ENCODE peak calls at places on chromosome 19, in eight cellular contexts. One of them, this sample, is unnamed.

GRCh38 chr19:11745871-11746270 is 7.1 kb upstream of the ZNF823 start:
- DNase-seq in right atrium auricular region: no peak
- DNase-seq in breast epithelium: no peak
- DNase-seq in HFFc6: no peak
- DNase-seq in spleen: no peak
- DNase-seq in left ventricle myocardium inferior: no peak
- DNase-seq in AG04449: no peak
- DNase-seq in Peyer's patch: no peak
- DNase-seq in this sample: no peak

GRCh38 chr19:18737337-18737953 is 53.7 kb downstream of the COMP start:
- DNase-seq in right atrium auricular region: no peak
- DNase-seq in breast epithelium: no peak
- DNase-seq in HFFc6: no peak
- DNase-seq in spleen: no peak
- DNase-seq in left ventricle myocardium inferior: no peak
- DNase-seq in AG04449: no peak
- DNase-seq in Peyer's patch: no peak
- DNase-seq in this sample: no peak

GRCh38 chr19:39680593-39680992 is 23.7 kb upstream of the LGALS14 start:
- DNase-seq in right atrium auricular region: no peak
- DNase-seq in breast epithelium: no peak
- DNase-seq in HFFc6: no peak
- DNase-seq in spleen: no peak
- DNase-seq in left ventricle myocardium inferior: no peak
- DNase-seq in AG04449: no peak
- DNase-seq in Peyer's patch: no peak
- DNase-seq in this sample: no peak

GRCh38 chr19:33683881-33684549 is 62.3 kb downstream of the CHST8 start:
- DNase-seq in right atrium auricular region: no peak
- DNase-seq in breast epithelium: no peak
- DNase-seq in HFFc6: peak; percentile 10
- DNase-seq in spleen: peak; percentile 76
- DNase-seq in left ventricle myocardium inferior: no peak
- DNase-seq in AG04449: no peak
- DNase-seq in Peyer's patch: no peak
- DNase-seq in this sample: no peak

GRCh38 chr19:45790942-45791341 is 1.7 kb downstream of the DMWD start:
- DNase-seq in right atrium auricular region: no peak
- DNase-seq in breast epithelium: no peak
- DNase-seq in HFFc6: no peak
- DNase-seq in spleen: peak; percentile 80
- DNase-seq in left ventricle myocardium inferior: no peak
- DNase-seq in AG04449: no peak
- DNase-seq in Peyer's patch: peak; percentile 61
- DNase-seq in this sample: no peak

GRCh38 chr19:56671613-56671994 is at the start of gene ZNF835:
- DNase-seq in right atrium auricular region: peak; percentile 93
- DNase-seq in breast epithelium: peak; percentile 77
- DNase-seq in HFFc6: no peak
- DNase-seq in spleen: peak; percentile 94
- DNase-seq in left ventricle myocardium inferior: peak; percentile 97
- DNase-seq in AG04449: no peak
- DNase-seq in Peyer's patch: peak; percentile 96
- DNase-seq in this sample: no peak

GRCh38 chr19:33280351-33280921 is 21.9 kb downstream of the CEBPA start:
- DNase-seq in right atrium auricular region: no peak
- DNase-seq in breast epithelium: no peak
- DNase-seq in HFFc6: no peak
- DNase-seq in spleen: no peak
- DNase-seq in left ventricle myocardium inferior: no peak
- DNase-seq in AG04449: no peak
- DNase-seq in Peyer's patch: no peak
- DNase-seq in this sample: no peak

GRCh38 chr19:17555929-17556813 is 722 bp downstream of the COLGALT1 start:
- DNase-seq in right atrium auricular region: peak; percentile 75
- DNase-seq in breast epithelium: no peak
- DNase-seq in HFFc6: peak; percentile 14
- DNase-seq in spleen: peak; percentile 90
- DNase-seq in left ventricle myocardium inferior: peak; percentile 70
- DNase-seq in AG04449: no peak
- DNase-seq in Peyer's patch: peak; percentile 83
- DNase-seq in this sample: no peak

DNA sequence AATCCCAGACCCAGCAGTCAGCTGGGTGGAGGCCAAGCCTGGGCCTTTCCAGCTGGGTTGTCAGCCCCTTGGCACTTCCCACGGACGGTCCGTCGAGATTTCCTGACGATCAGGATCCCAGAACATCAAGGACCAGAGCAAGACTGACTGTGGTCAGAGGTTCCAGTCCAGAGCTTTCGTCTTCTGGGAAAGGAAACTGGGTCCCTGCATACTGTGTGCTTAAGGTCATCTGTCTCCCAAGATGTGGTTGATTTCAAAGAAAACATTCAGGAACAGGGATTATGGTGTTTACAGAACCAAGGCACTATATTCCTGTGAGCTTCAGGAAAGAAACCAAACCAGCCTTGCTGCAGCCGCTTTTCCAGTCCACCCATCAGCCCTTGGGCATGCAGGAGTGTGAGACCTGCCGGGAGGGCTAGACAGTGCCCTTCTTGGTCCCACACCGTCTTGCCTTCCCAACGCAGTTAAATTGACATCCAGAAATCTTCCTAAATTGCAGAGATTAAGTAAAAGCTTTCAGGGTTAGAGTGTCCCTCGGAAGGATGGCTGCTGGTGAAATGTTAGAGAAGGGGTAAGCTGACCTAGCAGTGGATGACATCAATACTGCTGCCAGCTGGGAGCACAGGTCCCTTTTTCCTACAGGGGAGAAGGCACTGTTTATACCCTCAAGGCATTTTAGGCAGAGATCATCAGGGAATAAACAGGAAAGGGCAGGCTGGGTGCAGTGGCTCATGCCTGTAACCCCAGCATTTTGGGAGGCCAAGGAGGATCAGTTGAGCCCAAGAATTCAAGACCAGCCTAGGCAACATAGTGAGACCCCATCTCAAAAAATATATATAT is 5.0 kb upstream of the C19orf33 start:
- DNase-seq in right atrium auricular region: no peak
- DNase-seq in breast epithelium: no peak
- DNase-seq in HFFc6: no peak
- DNase-seq in spleen: no peak
- DNase-seq in left ventricle myocardium inferior: no peak
- DNase-seq in AG04449: no peak
- DNase-seq in Peyer's patch: no peak
- DNase-seq in this sample: no peak
- TF ChIP-seq CTCF in right atrium auricular region: no peak
- TF ChIP-seq CTCF in breast epithelium: no peak
- TF ChIP-seq CTCF in HFFc6: no peak
- TF ChIP-seq CTCF in spleen: no peak
- TF ChIP-seq CTCF in left ventricle myocardium inferior: no peak
- TF ChIP-seq CTCF in AG04449: no peak
- TF ChIP-seq CTCF in Peyer's patch: no peak
- TF ChIP-seq CTCF in this sample: no peak

GRCh38 chr19:35407619-35408018 is 36.8 kb downstream of the GPR42 start:
- DNase-seq in right atrium auricular region: no peak
- DNase-seq in breast epithelium: no peak
- DNase-seq in HFFc6: no peak
- DNase-seq in spleen: no peak
- DNase-seq in left ventricle myocardium inferior: no peak
- DNase-seq in AG04449: no peak
- DNase-seq in Peyer's patch: peak; percentile 13
- DNase-seq in this sample: no peak

GRCh38 chr19:35409191-35409590 is 38.3 kb downstream of the GPR42 start:
- DNase-seq in right atrium auricular region: no peak
- DNase-seq in breast epithelium: no peak
- DNase-seq in HFFc6: no peak
- DNase-seq in spleen: no peak
- DNase-seq in left ventricle myocardium inferior: no peak
- DNase-seq in AG04449: no peak
- DNase-seq in Peyer's patch: peak; percentile 33
- DNase-seq in this sample: no peak

GRCh38 chr19:35410487-35410886 is 37.6 kb upstream of the FFAR2 start:
- DNase-seq in right atrium auricular region: no peak
- DNase-seq in breast epithelium: no peak
- DNase-seq in HFFc6: no peak
- DNase-seq in spleen: no peak
- DNase-seq in left ventricle myocardium inferior: no peak
- DNase-seq in AG04449: no peak
- DNase-seq in Peyer's patch: no peak
- DNase-seq in this sample: no peak

GRCh38 chr19:35404879-35405622 is 34.2 kb downstream of the GPR42 start:
- DNase-seq in right atrium auricular region: no peak
- DNase-seq in breast epithelium: peak; percentile 30
- DNase-seq in HFFc6: peak; percentile 96
- DNase-seq in spleen: no peak
- DNase-seq in left ventricle myocardium inferior: no peak
- DNase-seq in AG04449: peak; percentile 40
- DNase-seq in Peyer's patch: peak; percentile 63
- DNase-seq in this sample: no peak

DNA sequence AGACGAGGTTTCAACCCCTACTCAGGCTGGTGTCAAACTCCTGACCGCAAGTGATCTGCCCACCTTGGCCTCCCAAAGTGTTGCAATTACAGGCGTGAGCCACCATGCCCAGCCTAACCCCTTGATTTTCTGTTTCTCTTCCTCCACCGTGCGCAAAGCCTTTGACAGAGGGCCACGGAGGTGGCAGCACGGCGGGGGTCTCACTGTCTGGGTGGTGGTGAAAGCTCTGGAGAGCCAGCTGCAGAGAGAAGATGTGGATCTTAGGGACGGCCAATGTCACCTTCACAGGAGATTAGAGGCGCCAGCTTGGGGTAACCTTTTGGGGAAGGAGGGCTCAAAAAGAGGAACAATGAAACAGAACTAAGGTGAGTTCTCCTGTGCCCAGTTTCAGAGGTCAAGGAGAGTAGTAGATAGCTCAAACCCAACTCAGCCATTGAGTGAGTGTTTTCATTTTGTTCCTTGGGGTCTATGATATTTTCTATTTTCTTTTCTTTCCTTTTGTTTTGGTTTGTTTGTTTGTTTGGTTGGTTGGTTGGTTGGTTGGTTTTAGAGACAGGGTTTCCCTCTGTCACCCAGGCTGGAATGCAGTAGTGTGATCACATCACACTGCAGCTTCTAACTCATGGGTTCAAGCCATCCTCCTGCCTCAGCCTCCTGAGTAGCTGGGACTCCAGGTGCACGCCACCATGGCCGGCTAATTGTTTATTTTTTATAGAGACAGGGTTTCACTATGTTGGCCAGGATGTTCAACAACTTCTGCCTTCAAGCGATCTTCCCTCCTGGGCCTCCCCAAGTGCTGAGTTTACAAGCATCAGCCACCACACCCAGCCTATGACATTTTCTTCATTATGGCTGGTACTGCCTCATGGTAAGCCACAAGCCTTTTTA is 37.7 kb downstream of the GPR42 start:
- DNase-seq in right atrium auricular region: no peak
- DNase-seq in breast epithelium: no peak
- DNase-seq in HFFc6: no peak
- DNase-seq in spleen: no peak
- DNase-seq in left ventricle myocardium inferior: no peak
- DNase-seq in AG04449: no peak
- DNase-seq in Peyer's patch: peak; percentile 41
- DNase-seq in this sample: no peak
- TF ChIP-seq CTCF in right atrium auricular region: no peak
- TF ChIP-seq CTCF in breast epithelium: no peak
- TF ChIP-seq CTCF in HFFc6: no peak
- TF ChIP-seq CTCF in spleen: no peak
- TF ChIP-seq CTCF in left ventricle myocardium inferior: no peak
- TF ChIP-seq CTCF in AG04449: no peak
- TF ChIP-seq CTCF in Peyer's patch: no peak
- TF ChIP-seq CTCF in this sample: no peak

DNA sequence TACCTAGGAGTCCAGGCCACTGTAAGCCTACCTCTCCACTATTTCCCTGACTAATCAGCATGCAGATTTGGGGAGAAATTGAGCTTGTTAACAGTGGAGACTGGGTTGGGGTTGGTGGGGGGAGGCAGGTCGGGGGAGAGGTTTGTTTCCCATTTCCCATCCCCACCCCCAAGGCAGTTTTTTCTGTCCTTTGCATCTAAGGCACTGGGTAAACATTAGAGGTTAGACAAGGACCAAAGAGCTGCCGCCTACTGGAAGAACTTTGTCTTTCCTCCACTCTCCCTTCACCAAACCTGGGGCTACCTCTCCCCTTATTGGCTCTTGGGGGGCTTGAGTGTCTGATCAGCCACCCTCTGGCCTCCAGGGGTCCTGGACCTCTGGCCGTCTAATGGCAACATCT is 953 bp downstream of the KCNN4 start:
- DNase-seq in right atrium auricular region: no peak
- DNase-seq in breast epithelium: no peak
- DNase-seq in HFFc6: no peak
- DNase-seq in spleen: no peak
- DNase-seq in left ventricle myocardium inferior: no peak
- DNase-seq in AG04449: no peak
- DNase-seq in Peyer's patch: no peak
- DNase-seq in this sample: no peak
- TF ChIP-seq CTCF in right atrium auricular region: no peak
- TF ChIP-seq CTCF in breast epithelium: no peak
- TF ChIP-seq CTCF in HFFc6: peak; percentile 38
- TF ChIP-seq CTCF in spleen: no peak
- TF ChIP-seq CTCF in left ventricle myocardium inferior: no peak
- TF ChIP-seq CTCF in AG04449: no peak
- TF ChIP-seq CTCF in Peyer's patch: peak; percentile 25
- TF ChIP-seq CTCF in this sample: no peak

GRCh38 chr19:6503407-6504201 is 1.5 kb upstream of the TUBB4A start:
- DNase-seq in right atrium auricular region: no peak
- DNase-seq in breast epithelium: no peak
- DNase-seq in HFFc6: no peak
- DNase-seq in spleen: no peak
- DNase-seq in left ventricle myocardium inferior: peak; percentile 31
- DNase-seq in AG04449: no peak
- DNase-seq in Peyer's patch: no peak
- DNase-seq in this sample: no peak

GRCh38 chr19:6510618-6511017 is 8.5 kb upstream of the TUBB4A start:
- DNase-seq in right atrium auricular region: no peak
- DNase-seq in breast epithelium: no peak
- DNase-seq in HFFc6: no peak
- DNase-seq in spleen: no peak
- DNase-seq in left ventricle myocardium inferior: no peak
- DNase-seq in AG04449: no peak
- DNase-seq in Peyer's patch: no peak
- DNase-seq in this sample: no peak

GRCh38 chr19:6514926-6515325 is 12.8 kb upstream of the TUBB4A start:
- DNase-seq in right atrium auricular region: no peak
- DNase-seq in breast epithelium: no peak
- DNase-seq in HFFc6: no peak
- DNase-seq in spleen: no peak
- DNase-seq in left ventricle myocardium inferior: no peak
- DNase-seq in AG04449: no peak
- DNase-seq in Peyer's patch: no peak
- DNase-seq in this sample: no peak

DNA sequence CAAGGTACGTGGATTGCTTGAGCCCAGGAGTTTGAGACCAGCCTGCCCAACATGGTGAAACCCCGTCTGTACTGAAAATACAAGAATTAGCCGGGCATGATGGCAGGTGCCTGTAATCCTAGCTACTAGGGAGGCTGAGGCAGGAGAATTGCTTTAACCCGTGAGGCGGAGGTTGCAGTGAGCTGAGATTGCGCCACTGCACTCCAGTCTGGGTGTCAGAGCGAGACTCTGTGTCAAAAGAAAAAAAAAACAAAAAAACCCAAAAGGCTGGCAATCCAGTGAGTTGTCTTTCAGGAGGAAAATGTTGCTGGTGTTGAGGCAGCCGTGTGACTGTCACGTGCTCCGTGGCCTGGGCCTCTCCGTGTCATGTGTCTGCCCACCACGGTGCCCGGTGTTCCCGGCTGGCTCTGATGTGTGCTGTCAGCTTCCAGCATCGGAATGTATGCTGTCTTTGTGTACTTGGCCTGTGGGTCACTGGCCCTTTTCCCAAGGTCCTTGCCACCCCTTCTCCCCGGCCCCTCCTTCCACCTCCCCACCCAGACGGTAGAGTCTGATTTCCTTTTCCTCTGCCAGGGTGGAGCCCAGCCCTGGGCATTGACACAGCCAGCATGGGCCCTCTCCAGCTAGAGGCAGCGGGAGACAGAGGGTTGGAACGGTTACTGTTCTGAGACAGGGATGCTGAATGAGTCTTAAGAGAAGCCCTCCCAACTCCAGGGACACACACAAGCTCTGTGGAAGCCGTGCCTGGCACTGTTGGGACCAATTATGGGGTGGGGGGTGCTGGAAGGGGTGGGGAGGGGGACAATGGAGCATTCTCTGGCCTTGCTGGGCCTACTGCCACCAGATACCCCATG is 7.2 kb upstream of the TUBB4A start:
- DNase-seq in right atrium auricular region: no peak
- DNase-seq in breast epithelium: no peak
- DNase-seq in HFFc6: no peak
- DNase-seq in spleen: peak; percentile 87
- DNase-seq in left ventricle myocardium inferior: peak; percentile 32
- DNase-seq in AG04449: no peak
- DNase-seq in Peyer's patch: no peak
- DNase-seq in this sample: no peak
- TF ChIP-seq CTCF in right atrium auricular region: no peak
- TF ChIP-seq CTCF in breast epithelium: no peak
- TF ChIP-seq CTCF in HFFc6: no peak
- TF ChIP-seq CTCF in spleen: no peak
- TF ChIP-seq CTCF in left ventricle myocardium inferior: no peak
- TF ChIP-seq CTCF in AG04449: no peak
- TF ChIP-seq CTCF in Peyer's patch: no peak
- TF ChIP-seq CTCF in this sample: no peak